ENCODE peak calls at places on chromosomes 6 and 20, in nine cellular contexts. N is astrocyte of the spinal cord, X is NAMALWA, J is right lobe of liver, H is C1 segment of cervical spinal cord, D is NCI-H2081, M is glutamatergic neuron, Y is Calu3, U is left cardiac atrium. T is an unnamed sample.

GRCh38 chr6:104601008-104601745 is 258.5 kb downstream of the HACE1 start:
- DNase-seq in X (no peak), U (no peak), D (no peak), J (no peak), H (no peak), Y (no peak), N (no peak), M (no peak), T (no peak)

GRCh38 chr6:169722362-169723199 is 1.7 kb downstream of the PHF10 start:
- DNase-seq in M (peak; percentile 43), U (peak; percentile 54), X (peak; percentile 52), Y (peak; percentile 32), N (peak; percentile 86), J (peak; percentile 54), D (no peak), H (peak; percentile 12), T (peak; percentile 24)

GRCh38 chr6:41071923-41072835 is at the start of gene OARD1:
- DNase-seq in N (peak; percentile 100), Y (peak; percentile 99), J (peak; percentile 99), H (peak; percentile 99), M (peak; percentile 99), U (peak; percentile 100), D (peak; percentile 99), X (peak; percentile 99), T (peak; percentile 100)

GRCh38 chr6:170128811-170129681 is 161.8 kb downstream of the DLL1 start:
- DNase-seq in N (no peak), Y (no peak), X (no peak), H (no peak), U (no peak), D (no peak), J (no peak), M (no peak), T (no peak)

GRCh38 chr6:152229330-152229729 is 407.8 kb downstream of the SYNE1 start:
- DNase-seq in N (no peak), M (no peak), J (no peak), H (no peak), X (no peak), Y (no peak), U (no peak), D (no peak), T (no peak)

GRCh38 chr6:32554269-32554919 is 24.3 kb upstream of the HLA-DRB5 start:
- DNase-seq in D (no peak), J (no peak), Y (no peak), H (no peak), M (no peak), X (no peak), N (no peak), U (no peak), T (no peak)

GRCh38 chr6:167932468-167933276 is 64.8 kb upstream of the KIF25 start:
- DNase-seq in X (no peak), Y (peak; percentile 49), D (no peak), N (peak; percentile 48), M (no peak), H (no peak), J (no peak), U (no peak), T (no peak)

GRCh38 chr6:28838289-28838633 is 85.5 kb downstream of the TRIM27 start:
- DNase-seq in Y (peak; percentile 79), X (peak; percentile 88), J (peak; percentile 42), N (peak; percentile 77), U (peak; percentile 45), M (peak; percentile 40), H (no peak), D (peak; percentile 57), T (peak; percentile 73)

GRCh38 chr20:62995898-62996595 is 10.7 kb downstream of the BHLHE23 start:
- DNase-seq in D (no peak), M (peak; percentile 61), J (no peak), U (no peak), N (no peak), X (no peak), H (no peak), Y (no peak), T (no peak)

GRCh38 chr6:41577865-41578713 is 31.9 kb downstream of the FOXP4 start:
- DNase-seq in D (peak; percentile 68), N (peak; percentile 47), J (no peak), M (peak; percentile 44), X (no peak), H (no peak), U (peak; percentile 49), Y (no peak), T (no peak)

GRCh38 chr6:78666764-78667163 is 200.6 kb upstream of the IRAK1BP1 start:
- DNase-seq in Y (no peak), X (no peak), D (no peak), J (no peak), M (no peak), N (no peak), U (no peak), H (no peak), T (no peak)

GRCh38 chr6:111417181-111417585 is 65.8 kb downstream of the REV3L start:
- DNase-seq in D (peak; percentile 24), H (peak; percentile 46), X (no peak), U (no peak), N (peak; percentile 25), J (no peak), Y (no peak), M (no peak), T (no peak)

GRCh38 chr20:58707770-58708169 is 15.2 kb downstream of the NPEPL1 start:
- DNase-seq in H (no peak), U (no peak), J (no peak), D (no peak), M (no peak), X (no peak), Y (no peak), N (no peak), T (no peak)

T was measured in NCI-H1105.